ENCODE peak calls at places on chromosomes 4 and X, in nine cellular contexts. I is AG09309, V is iPS-NIHi11, N is NCI-H82, G is NCI-H2029 treated with DMSO at 0.1 percent for 48 hours, F is AG09319, M is pancreas, B is iris pigment epithelial cell, P is SK-N-DZ. S is an unnamed sample.

GRCh38 chr4:180028682-180029081 is 2214.5 kb upstream of the TENM3 start:
- DNase-seq in B (no peak), M (peak; percentile 20), N (peak; percentile 86), V (peak; percentile 23), G (no peak), P (peak; percentile 20), I (no peak), F (no peak), S (peak; percentile 25)

GRCh38 chrX:151042852-151043251 is 59.7 kb downstream of the HMGB3 start:
- DNase-seq in G (no peak), M (no peak), V (no peak), F (no peak), P (no peak), B (no peak), N (no peak), I (no peak), S (no peak)

GRCh38 chr4:142984871-142985585 is 138.9 kb upstream of the INPP4B start:
- DNase-seq in I (no peak), M (no peak), P (peak; percentile 23), B (peak; percentile 25), N (peak; percentile 27), G (no peak), V (peak; percentile 63), F (no peak), S (peak; percentile 13)

GRCh38 chr4:165784672-165785071 is 88.4 kb upstream of the TLL1 start:
- DNase-seq in V (no peak), G (peak; percentile 39), B (no peak), P (no peak), N (peak; percentile 14), M (no peak), I (no peak), F (no peak), S (no peak)

GRCh38 chr4:145069361-145069760 is 28.6 kb downstream of the ANAPC10 start:
- DNase-seq in G (no peak), P (no peak), V (no peak), F (no peak), I (no peak), B (peak; percentile 74), N (no peak), M (no peak), S (no peak)

GRCh38 chr4:173919196-173919595 is 364.3 kb downstream of the FBXO8 start:
- DNase-seq in P (no peak), N (no peak), M (no peak), B (peak; percentile 61), V (no peak), F (no peak), I (no peak), G (no peak), S (no peak)

GRCh38 chrX:65926095-65927019 is 113.5 kb downstream of the VSIG4 start:
- DNase-seq in B (no peak), G (no peak), M (no peak), I (no peak), V (no peak), N (no peak), F (no peak), P (no peak), S (peak; percentile 3)

GRCh38 chr4:1208266-1208961 is 36.0 kb upstream of the SPON2 start:
- DNase-seq in M (no peak), G (no peak), P (no peak), F (no peak), N (no peak), B (no peak), V (peak; percentile 51), I (no peak), S (no peak)

GRCh38 chr4:170052919-170053318 is 26.7 kb upstream of the MFAP3L start:
- DNase-seq in F (no peak), I (no peak), B (no peak), V (no peak), N (no peak), M (no peak), P (no peak), G (no peak), S (no peak)

GRCh38 chr4:172127168-172127567 is 314.0 kb downstream of the GALNTL6 start:
- DNase-seq in B (no peak), G (no peak), I (no peak), F (no peak), M (no peak), N (no peak), V (no peak), P (no peak), S (no peak)

GRCh38 chr4:143025111-143025704 is 159.5 kb upstream of the USP38 start:
- DNase-seq in F (peak; percentile 4), M (no peak), B (peak; percentile 31), G (no peak), P (peak; percentile 29), V (no peak), N (peak; percentile 12), I (peak; percentile 20), S (peak; percentile 66)

GRCh38 chr4:6938758-6939201 is 29.2 kb downstream of the TBC1D14 start:
- DNase-seq in G (no peak), N (no peak), B (no peak), M (no peak), I (no peak), P (no peak), V (no peak), F (no peak), S (no peak)

GRCh38 chrX:123906557-123907316 is 46.9 kb downstream of the XIAP start:
- DNase-seq in P (no peak), N (peak; percentile 43), F (no peak), I (no peak), B (peak; percentile 15), G (no peak), M (no peak), V (no peak), S (peak; percentile 1)